ENCODE peak calls at places on chromosomes 3 and 15, in seven cellular contexts. One of them, this sample, is unnamed.

GRCh38 chr3:28933337-28933736 is 347.5 kb upstream of the RBMS3 start:
- ATAC-seq in activated naive CD4-positive, alpha-beta T cell treated with anti-CD3 and anti-CD28 coated beads, Interleukin-2, amount 50 U/mL, for 72 hours: no peak
- ATAC-seq in right lobe of liver: no peak
- ATAC-seq in effector memory CD8-positive, alpha-beta T cell: no peak
- ATAC-seq in left colon: no peak
- ATAC-seq in activated CD8-positive, alpha-beta T cell treated with anti-CD3 and anti-CD28 coated beads for 36 hours: no peak
- ATAC-seq in upper lobe of left lung: no peak
- ATAC-seq in this sample: no peak

GRCh38 chr3:101303089-101303731 is 17.2 kb downstream of the IMPG2 start:
- ATAC-seq in upper lobe of left lung: no peak
- ATAC-seq in activated CD8-positive, alpha-beta T cell treated with anti-CD3 and anti-CD28 coated beads for 36 hours: no peak
- ATAC-seq in effector memory CD8-positive, alpha-beta T cell: no peak
- ATAC-seq in left colon: no peak
- ATAC-seq in activated naive CD4-positive, alpha-beta T cell treated with anti-CD3 and anti-CD28 coated beads, Interleukin-2, amount 50 U/mL, for 72 hours: no peak
- ATAC-seq in right lobe of liver: no peak
- ATAC-seq in this sample: no peak

GRCh38 chr15:91866371-91866905 is 12.9 kb downstream of the SLCO3A1 start:
- ATAC-seq in effector memory CD8-positive, alpha-beta T cell: no peak
- ATAC-seq in activated naive CD4-positive, alpha-beta T cell treated with anti-CD3 and anti-CD28 coated beads, Interleukin-2, amount 50 U/mL, for 72 hours: no peak
- ATAC-seq in right lobe of liver: no peak
- ATAC-seq in activated CD8-positive, alpha-beta T cell treated with anti-CD3 and anti-CD28 coated beads for 36 hours: no peak
- ATAC-seq in upper lobe of left lung: peak; percentile 58
- ATAC-seq in left colon: peak; percentile 48
- ATAC-seq in this sample: peak; percentile 76

GRCh38 chr15:43241100-43241499 is 20.3 kb upstream of the EPB42 start:
- ATAC-seq in effector memory CD8-positive, alpha-beta T cell: no peak
- ATAC-seq in right lobe of liver: no peak
- ATAC-seq in activated CD8-positive, alpha-beta T cell treated with anti-CD3 and anti-CD28 coated beads for 36 hours: no peak
- ATAC-seq in upper lobe of left lung: no peak
- ATAC-seq in left colon: no peak
- ATAC-seq in activated naive CD4-positive, alpha-beta T cell treated with anti-CD3 and anti-CD28 coated beads, Interleukin-2, amount 50 U/mL, for 72 hours: no peak
- ATAC-seq in this sample: no peak

GRCh38 chr3:192943384-192943783 is 25.7 kb upstream of the MB21D2 start:
- ATAC-seq in activated naive CD4-positive, alpha-beta T cell treated with anti-CD3 and anti-CD28 coated beads, Interleukin-2, amount 50 U/mL, for 72 hours: no peak
- ATAC-seq in effector memory CD8-positive, alpha-beta T cell: no peak
- ATAC-seq in right lobe of liver: no peak
- ATAC-seq in upper lobe of left lung: no peak
- ATAC-seq in left colon: no peak
- ATAC-seq in activated CD8-positive, alpha-beta T cell treated with anti-CD3 and anti-CD28 coated beads for 36 hours: no peak
- ATAC-seq in this sample: no peak

GRCh38 chr15:74264081-74264501 is 28.0 kb downstream of the CCDC33 start:
- ATAC-seq in right lobe of liver: no peak
- ATAC-seq in left colon: no peak
- ATAC-seq in effector memory CD8-positive, alpha-beta T cell: no peak
- ATAC-seq in activated CD8-positive, alpha-beta T cell treated with anti-CD3 and anti-CD28 coated beads for 36 hours: no peak
- ATAC-seq in upper lobe of left lung: no peak
- ATAC-seq in activated naive CD4-positive, alpha-beta T cell treated with anti-CD3 and anti-CD28 coated beads, Interleukin-2, amount 50 U/mL, for 72 hours: no peak
- ATAC-seq in this sample: no peak

GRCh38 chr15:70643783-70644125 is 119.6 kb downstream of the UACA start:
- ATAC-seq in left colon: peak; percentile 81
- ATAC-seq in activated CD8-positive, alpha-beta T cell treated with anti-CD3 and anti-CD28 coated beads for 36 hours: no peak
- ATAC-seq in activated naive CD4-positive, alpha-beta T cell treated with anti-CD3 and anti-CD28 coated beads, Interleukin-2, amount 50 U/mL, for 72 hours: no peak
- ATAC-seq in effector memory CD8-positive, alpha-beta T cell: no peak
- ATAC-seq in right lobe of liver: no peak
- ATAC-seq in upper lobe of left lung: no peak
- ATAC-seq in this sample: peak; percentile 55

GRCh38 chr15:87567399-87567798 is 689.1 kb downstream of the NTRK3 start:
- ATAC-seq in activated CD8-positive, alpha-beta T cell treated with anti-CD3 and anti-CD28 coated beads for 36 hours: no peak
- ATAC-seq in upper lobe of left lung: no peak
- ATAC-seq in right lobe of liver: no peak
- ATAC-seq in activated naive CD4-positive, alpha-beta T cell treated with anti-CD3 and anti-CD28 coated beads, Interleukin-2, amount 50 U/mL, for 72 hours: no peak
- ATAC-seq in effector memory CD8-positive, alpha-beta T cell: no peak
- ATAC-seq in left colon: no peak
- ATAC-seq in this sample: no peak

GRCh38 chr15:70690491-70691281 is 72.7 kb downstream of the UACA start:
- ATAC-seq in activated CD8-positive, alpha-beta T cell treated with anti-CD3 and anti-CD28 coated beads for 36 hours: no peak
- ATAC-seq in upper lobe of left lung: no peak
- ATAC-seq in right lobe of liver: peak; percentile 48
- ATAC-seq in effector memory CD8-positive, alpha-beta T cell: no peak
- ATAC-seq in activated naive CD4-positive, alpha-beta T cell treated with anti-CD3 and anti-CD28 coated beads, Interleukin-2, amount 50 U/mL, for 72 hours: no peak
- ATAC-seq in left colon: no peak
- ATAC-seq in this sample: no peak

GRCh38 chr3:53798144-53798543 is 48.1 kb downstream of the CHDH start:
- ATAC-seq in left colon: no peak
- ATAC-seq in upper lobe of left lung: no peak
- ATAC-seq in activated naive CD4-positive, alpha-beta T cell treated with anti-CD3 and anti-CD28 coated beads, Interleukin-2, amount 50 U/mL, for 72 hours: no peak
- ATAC-seq in activated CD8-positive, alpha-beta T cell treated with anti-CD3 and anti-CD28 coated beads for 36 hours: no peak
- ATAC-seq in effector memory CD8-positive, alpha-beta T cell: no peak
- ATAC-seq in right lobe of liver: no peak
- ATAC-seq in this sample: no peak

GRCh38 chr3:114714237-114714636 is 420.4 kb downstream of the TIGIT start:
- ATAC-seq in activated CD8-positive, alpha-beta T cell treated with anti-CD3 and anti-CD28 coated beads for 36 hours: no peak
- ATAC-seq in upper lobe of left lung: no peak
- ATAC-seq in effector memory CD8-positive, alpha-beta T cell: no peak
- ATAC-seq in left colon: peak; percentile 16
- ATAC-seq in right lobe of liver: no peak
- ATAC-seq in activated naive CD4-positive, alpha-beta T cell treated with anti-CD3 and anti-CD28 coated beads, Interleukin-2, amount 50 U/mL, for 72 hours: no peak
- ATAC-seq in this sample: peak; percentile 31

GRCh38 chr3:66488492-66488891 is 12.3 kb downstream of the LRIG1 start:
- ATAC-seq in left colon: no peak
- ATAC-seq in activated naive CD4-positive, alpha-beta T cell treated with anti-CD3 and anti-CD28 coated beads, Interleukin-2, amount 50 U/mL, for 72 hours: peak; percentile 62
- ATAC-seq in effector memory CD8-positive, alpha-beta T cell: peak; percentile 16
- ATAC-seq in upper lobe of left lung: no peak
- ATAC-seq in right lobe of liver: no peak
- ATAC-seq in activated CD8-positive, alpha-beta T cell treated with anti-CD3 and anti-CD28 coated beads for 36 hours: peak; percentile 21
- ATAC-seq in this sample: no peak

GRCh38 chr3:98809561-98809960 is 46.4 kb downstream of the ST3GAL6 start:
- ATAC-seq in left colon: no peak
- ATAC-seq in activated CD8-positive, alpha-beta T cell treated with anti-CD3 and anti-CD28 coated beads for 36 hours: no peak
- ATAC-seq in effector memory CD8-positive, alpha-beta T cell: no peak
- ATAC-seq in upper lobe of left lung: no peak
- ATAC-seq in right lobe of liver: peak; percentile 17
- ATAC-seq in activated naive CD4-positive, alpha-beta T cell treated with anti-CD3 and anti-CD28 coated beads, Interleukin-2, amount 50 U/mL, for 72 hours: no peak
- ATAC-seq in this sample: no peak

GRCh38 chr3:69462826-69463100 is 76.9 kb upstream of the FRMD4B start:
- ATAC-seq in activated naive CD4-positive, alpha-beta T cell treated with anti-CD3 and anti-CD28 coated beads, Interleukin-2, amount 50 U/mL, for 72 hours: no peak
- ATAC-seq in right lobe of liver: no peak
- ATAC-seq in activated CD8-positive, alpha-beta T cell treated with anti-CD3 and anti-CD28 coated beads for 36 hours: no peak
- ATAC-seq in effector memory CD8-positive, alpha-beta T cell: no peak
- ATAC-seq in left colon: no peak
- ATAC-seq in upper lobe of left lung: no peak
- ATAC-seq in this sample: no peak

GRCh38 chr3:135982922-135983581 is 17.5 kb downstream of the PPP2R3A start:
- ATAC-seq in activated CD8-positive, alpha-beta T cell treated with anti-CD3 and anti-CD28 coated beads for 36 hours: no peak
- ATAC-seq in right lobe of liver: no peak
- ATAC-seq in effector memory CD8-positive, alpha-beta T cell: no peak
- ATAC-seq in left colon: no peak
- ATAC-seq in activated naive CD4-positive, alpha-beta T cell treated with anti-CD3 and anti-CD28 coated beads, Interleukin-2, amount 50 U/mL, for 72 hours: no peak
- ATAC-seq in upper lobe of left lung: no peak
- ATAC-seq in this sample: no peak

GRCh38 chr3:183884097-183884436 is 613 bp downstream of the PARL start:
- ATAC-seq in activated CD8-positive, alpha-beta T cell treated with anti-CD3 and anti-CD28 coated beads for 36 hours: no peak
- ATAC-seq in right lobe of liver: no peak
- ATAC-seq in activated naive CD4-positive, alpha-beta T cell treated with anti-CD3 and anti-CD28 coated beads, Interleukin-2, amount 50 U/mL, for 72 hours: no peak
- ATAC-seq in effector memory CD8-positive, alpha-beta T cell: no peak
- ATAC-seq in upper lobe of left lung: no peak
- ATAC-seq in left colon: peak; percentile 14
- ATAC-seq in this sample: no peak

GRCh38 chr3:175564335-175564734 is 705.2 kb downstream of the NAALADL2 start:
- ATAC-seq in upper lobe of left lung: no peak
- ATAC-seq in effector memory CD8-positive, alpha-beta T cell: no peak
- ATAC-seq in right lobe of liver: no peak
- ATAC-seq in left colon: no peak
- ATAC-seq in activated CD8-positive, alpha-beta T cell treated with anti-CD3 and anti-CD28 coated beads for 36 hours: no peak
- ATAC-seq in activated naive CD4-positive, alpha-beta T cell treated with anti-CD3 and anti-CD28 coated beads, Interleukin-2, amount 50 U/mL, for 72 hours: no peak
- ATAC-seq in this sample: no peak

GRCh38 chr15:63133786-63134185 is 12.1 kb downstream of the LACTB start:
- ATAC-seq in effector memory CD8-positive, alpha-beta T cell: no peak
- ATAC-seq in activated CD8-positive, alpha-beta T cell treated with anti-CD3 and anti-CD28 coated beads for 36 hours: no peak
- ATAC-seq in right lobe of liver: no peak
- ATAC-seq in upper lobe of left lung: no peak
- ATAC-seq in left colon: no peak
- ATAC-seq in activated naive CD4-positive, alpha-beta T cell treated with anti-CD3 and anti-CD28 coated beads, Interleukin-2, amount 50 U/mL, for 72 hours: no peak
- ATAC-seq in this sample: no peak

GRCh38 chr3:23219117-23219516 is 16.0 kb downstream of the UBE2E2 start:
- ATAC-seq in activated CD8-positive, alpha-beta T cell treated with anti-CD3 and anti-CD28 coated beads for 36 hours: no peak
- ATAC-seq in activated naive CD4-positive, alpha-beta T cell treated with anti-CD3 and anti-CD28 coated beads, Interleukin-2, amount 50 U/mL, for 72 hours: no peak
- ATAC-seq in effector memory CD8-positive, alpha-beta T cell: no peak
- ATAC-seq in right lobe of liver: peak; percentile 87
- ATAC-seq in left colon: no peak
- ATAC-seq in upper lobe of left lung: no peak
- ATAC-seq in this sample: no peak

GRCh38 chr3:162978136-162978535 is 1481.5 kb downstream of the OTOL1 start:
- ATAC-seq in activated naive CD4-positive, alpha-beta T cell treated with anti-CD3 and anti-CD28 coated beads, Interleukin-2, amount 50 U/mL, for 72 hours: no peak
- ATAC-seq in upper lobe of left lung: no peak
- ATAC-seq in right lobe of liver: no peak
- ATAC-seq in left colon: no peak
- ATAC-seq in activated CD8-positive, alpha-beta T cell treated with anti-CD3 and anti-CD28 coated beads for 36 hours: no peak
- ATAC-seq in effector memory CD8-positive, alpha-beta T cell: no peak
- ATAC-seq in this sample: no peak

GRCh38 chr15:29862271-29862670 is 40.0 kb upstream of the TJP1 start:
- ATAC-seq in right lobe of liver: no peak
- ATAC-seq in left colon: no peak
- ATAC-seq in activated naive CD4-positive, alpha-beta T cell treated with anti-CD3 and anti-CD28 coated beads, Interleukin-2, amount 50 U/mL, for 72 hours: no peak
- ATAC-seq in effector memory CD8-positive, alpha-beta T cell: no peak
- ATAC-seq in activated CD8-positive, alpha-beta T cell treated with anti-CD3 and anti-CD28 coated beads for 36 hours: no peak
- ATAC-seq in upper lobe of left lung: no peak
- ATAC-seq in this sample: no peak

GRCh38 chr3:38516669-38517068 is 20.5 kb downstream of the EXOG start:
- ATAC-seq in activated CD8-positive, alpha-beta T cell treated with anti-CD3 and anti-CD28 coated beads for 36 hours: no peak
- ATAC-seq in left colon: no peak
- ATAC-seq in effector memory CD8-positive, alpha-beta T cell: no peak
- ATAC-seq in upper lobe of left lung: no peak
- ATAC-seq in activated naive CD4-positive, alpha-beta T cell treated with anti-CD3 and anti-CD28 coated beads, Interleukin-2, amount 50 U/mL, for 72 hours: no peak
- ATAC-seq in right lobe of liver: no peak
- ATAC-seq in this sample: peak; percentile 69

GRCh38 chr3:149235599-149236424 is 14.2 kb upstream of the CP start:
- ATAC-seq in effector memory CD8-positive, alpha-beta T cell: no peak
- ATAC-seq in left colon: no peak
- ATAC-seq in activated CD8-positive, alpha-beta T cell treated with anti-CD3 and anti-CD28 coated beads for 36 hours: no peak
- ATAC-seq in upper lobe of left lung: no peak
- ATAC-seq in activated naive CD4-positive, alpha-beta T cell treated with anti-CD3 and anti-CD28 coated beads, Interleukin-2, amount 50 U/mL, for 72 hours: no peak
- ATAC-seq in right lobe of liver: peak; percentile 82
- ATAC-seq in this sample: no peak

This sample was measured in esophagus mucosa.